ENCODE peak calls at places on chromosomes 3 and 15, in five cellular contexts. A, P, M, N and T are unnamed samples.

GRCh38 chr15:80581976-80582375 is 113.1 kb upstream of the ABHD17C start:
- DNase-seq in N (peak), P (no peak), A (no peak), M (no peak), T (peak)

GRCh38 chr15:71730277-71731144 is 79.8 kb upstream of the NR2E3 start:
- DNase-seq in P (peak), M (peak), N (peak), A (no peak), T (peak)

GRCh38 chr15:45161666-45162065 is 26.1 kb downstream of the SHF start:
- DNase-seq in N (no peak), M (no peak), P (no peak), A (no peak), T (no peak)

GRCh38 chr3:70433091-70433490 is 120.7 kb upstream of the MDFIC2 start:
- DNase-seq in A (no peak), P (no peak), N (peak), M (no peak), T (peak)

GRCh38 chr3:78734048-78734637 is 1033.7 kb downstream of the ROBO1 start:
- DNase-seq in A (no peak), M (no peak), P (no peak), N (peak), T (peak)

GRCh38 chr3:56911363-56911762 is 109.6 kb upstream of the ARHGEF3 start:
- DNase-seq in M (no peak), A (no peak), N (no peak), P (no peak), T (no peak)

GRCh38 chr3:196772102-196772501 is 32.4 kb downstream of the PAK2 start:
- DNase-seq in M (no peak), A (no peak), N (no peak), P (no peak), T (no peak)

GRCh38 chr15:28017423-28017924 is 81.6 kb downstream of the OCA2 start:
- DNase-seq in A (no peak), P (peak), M (no peak), N (no peak), T (no peak)

GRCh38 chr3:24923565-24923964 is 428.9 kb upstream of the THRB start:
- DNase-seq in N (no peak), M (no peak), A (no peak), P (no peak), T (no peak)

GRCh38 chr15:68258684-68259083 is 18.9 kb upstream of the FEM1B start:
- DNase-seq in P (no peak), A (no peak), M (no peak), N (no peak), T (no peak)

GRCh38 chr3:189573004-189573403 is 58.2 kb upstream of the TP63 start:
- DNase-seq in A (no peak), M (no peak), N (no peak), P (no peak), T (no peak)

GRCh38 chr3:113128386-113129015 is 82.9 kb upstream of the BOC start:
- DNase-seq in N (peak), M (no peak), A (no peak), P (no peak), T (peak)

GRCh38 chr3:106699093-106699492 is 678.1 kb upstream of the CCDC54 start:
- DNase-seq in N (no peak), A (no peak), P (peak), M (no peak), T (no peak)

GRCh38 chr3:126629999-126630398 is 24.9 kb downstream of the TXNRD3 start:
- DNase-seq in M (no peak), P (no peak), N (no peak), A (no peak), T (no peak)

GRCh38 chr3:23157331-23157730 is 45.8 kb upstream of the UBE2E2 start:
- DNase-seq in M (no peak), N (no peak), P (no peak), A (no peak), T (no peak)

GRCh38 chr3:32340039-32340438 is 51.6 kb upstream of the CMTM7 start:
- DNase-seq in N (peak), M (no peak), P (peak), A (no peak), T (peak)

GRCh38 chr3:197792019-197792647 is 1.1 kb downstream of the LRCH3 start:
- DNase-seq in M (no peak), N (no peak), P (no peak), A (no peak), T (no peak)

GRCh38 chr15:51180534-51180933 is 85.8 kb upstream of the TNFAIP8L3 start:
- DNase-seq in A (no peak), M (no peak), N (no peak), P (no peak), T (no peak)

GRCh38 chr3:156218353-156218744 is 98.0 kb downstream of the KCNAB1 start:
- DNase-seq in P (no peak), N (no peak), A (no peak), M (no peak), T (peak)

GRCh38 chr3:134796313-134797079 is 1.4 kb downstream of the EPHB1 start:
- DNase-seq in M (peak), N (peak), P (peak), A (no peak), T (no peak)

GRCh38 chr15:99731336-99732267 is 1.6 kb downstream of the LYSMD4 start:
- DNase-seq in A (no peak), P (no peak), N (peak), M (peak), T (no peak)
- H3K18ac ChIP-seq in A (peak), P (no peak), N (no peak), M (no peak), T (no peak)

GRCh38 chr15:70215951-70216350 is 118.2 kb upstream of the TLE3 start:
- DNase-seq in P (no peak), N (no peak), M (no peak), A (no peak), T (no peak)

GRCh38 chr15:70214941-70215635 is 117.4 kb upstream of the TLE3 start:
- DNase-seq in A (no peak), P (no peak), N (no peak), M (no peak), T (no peak)

GRCh38 chr15:70213779-70214178 is 116.1 kb upstream of the TLE3 start:
- DNase-seq in P (no peak), M (peak), N (no peak), A (no peak), T (no peak)

GRCh38 chr15:70212963-70213315 is 115.2 kb upstream of the TLE3 start:
- DNase-seq in P (no peak), N (no peak), M (peak), A (no peak), T (no peak)

GRCh38 chr15:70214266-70214665 is 116.5 kb upstream of the TLE3 start:
- DNase-seq in A (no peak), M (peak), N (no peak), P (no peak), T (no peak)
- H3K18ac ChIP-seq in A (no peak), M (no peak), N (no peak), P (no peak), T (no peak)

DNA sequence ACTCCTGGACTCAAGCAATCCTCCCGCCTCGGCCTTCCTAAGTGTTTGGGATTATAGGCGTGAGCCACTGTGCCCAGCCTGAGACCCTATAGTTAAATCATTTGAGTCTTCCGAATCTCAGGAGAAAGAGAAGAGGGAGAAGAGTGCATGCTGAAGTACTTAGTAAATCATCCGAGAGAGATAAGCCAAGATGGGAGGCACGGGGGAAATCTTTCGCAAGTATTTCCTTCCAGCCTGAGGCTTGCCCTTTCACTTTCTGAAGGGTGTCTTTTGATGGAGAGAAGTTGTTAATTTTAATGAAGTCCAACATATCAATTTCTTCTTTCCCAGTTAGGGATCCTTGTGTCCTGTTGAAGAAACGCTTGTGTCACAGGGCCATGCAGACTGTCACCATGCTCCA is 97.1 kb upstream of the SLC6A6 start:
- DNase-seq in M (no peak), A (no peak), P (no peak), N (peak), T (no peak)
- H3K18ac ChIP-seq in M (no peak), A (no peak), P (no peak), N (no peak), T (no peak)

GRCh38 chr3:127822836-127823589 is 698 bp upstream of the MGLL start:
- DNase-seq in P (peak), A (no peak), N (peak), M (no peak), T (peak)

GRCh38 chr3:127823590-127823857 is 1.2 kb upstream of the MGLL start:
- DNase-seq in P (no peak), N (no peak), A (no peak), M (no peak), T (no peak)

GRCh38 chr3:127820871-127821853 is 1.2 kb downstream of the MGLL start:
- DNase-seq in P (no peak), N (peak), M (no peak), A (no peak), T (peak)

GRCh38 chr3:127820221-127820870 is 2.0 kb downstream of the MGLL start:
- DNase-seq in N (peak), A (no peak), P (no peak), M (no peak), T (peak)

GRCh38 chr3:127822166-127822835 is at the start of gene MGLL:
- DNase-seq in A (no peak), P (peak), N (peak), M (no peak), T (peak)
- H3K18ac ChIP-seq in A (no peak), P (peak), N (peak), M (no peak), T (peak)

GRCh38 chr15:98609144-98609852 is 39.0 kb upstream of the IGF1R start:
- DNase-seq in P (no peak), A (peak), M (peak), N (peak), T (peak)
- H3K18ac ChIP-seq in P (peak), A (peak), M (no peak), N (no peak), T (no peak)